ENCODE peak calls at places on chromosomes 7 and 10, in six cellular contexts. E is AG04450, I is endodermal cell, W is right lobe of liver, L is caudate nucleus, Q is brain microvascular endothelial cell. V is an unnamed sample.

GRCh38 chr10:75530337-75530736 is 98.9 kb downstream of the LRMDA start:
- DNase-seq in E (no peak), I (peak; percentile 65), W (no peak), L (no peak), Q (no peak), V (no peak)

GRCh38 chr10:100993986-100994708 is 5.5 kb upstream of the LZTS2 start:
- DNase-seq in E (no peak), I (peak; percentile 78), W (no peak), L (peak; percentile 24), Q (peak; percentile 29), V (no peak)

GRCh38 chr10:130351466-130352290 is 215.5 kb downstream of the GLRX3 start:
- DNase-seq in E (no peak), I (peak; percentile 25), W (no peak), L (no peak), Q (no peak), V (no peak)

GRCh38 chr10:47165711-47166404 is 134.1 kb upstream of the GDF10 start:
- DNase-seq in E (peak; percentile 45), I (no peak), W (peak; percentile 73), L (peak; percentile 61), Q (peak; percentile 94), V (no peak)

GRCh38 chr7:108335264-108335918 is 120.8 kb downstream of the NRCAM start:
- DNase-seq in E (no peak), I (no peak), W (no peak), L (no peak), Q (peak; percentile 27), V (no peak)

GRCh38 chr7:71972513-71972912 is 439.6 kb downstream of the CALN1 start:
- DNase-seq in E (no peak), I (no peak), W (no peak), L (no peak), Q (no peak), V (no peak)

GRCh38 chr10:131453772-131454634 is 142.5 kb upstream of the TCERG1L start:
- DNase-seq in E (no peak), I (peak; percentile 98), W (no peak), L (peak; percentile 57), Q (peak; percentile 16), V (no peak)

GRCh38 chr10:89419548-89419947 is 5.2 kb downstream of the IFIT5 start:
- DNase-seq in E (no peak), I (no peak), W (no peak), L (no peak), Q (no peak), V (no peak)

GRCh38 chr10:125064681-125065492 is 95.5 kb downstream of the CTBP2 start:
- DNase-seq in E (no peak), I (no peak), W (no peak), L (no peak), Q (no peak), V (peak; percentile 90)

GRCh38 chr10:66307826-66308225 is 618.0 kb upstream of the LRRTM3 start:
- DNase-seq in E (no peak), I (no peak), W (no peak), L (no peak), Q (no peak), V (no peak)

GRCh38 chr10:122493761-122494160 is 32.4 kb downstream of the HTRA1 start:
- DNase-seq in E (no peak), I (no peak), W (no peak), L (no peak), Q (no peak), V (no peak)
- H3K27ac ChIP-seq in E (peak overlapping the region; percentile 52), I (no peak overlapping the region), W (no peak overlapping the region), L (no peak overlapping the region), Q (no peak overlapping the region), V (peak overlapping the region; percentile 62)

GRCh38 chr10:44020322-44021111 is 364.4 kb downstream of the CXCL12 start:
- DNase-seq in E (no peak), I (no peak), W (no peak), L (no peak), Q (no peak), V (no peak)

GRCh38 chr10:44017483-44018145 is 367.3 kb downstream of the CXCL12 start:
- DNase-seq in E (no peak), I (no peak), W (no peak), L (no peak), Q (no peak), V (peak; percentile 40)

GRCh38 chr10:44014644-44015250 is 366.1 kb upstream of the ZNF32 start:
- DNase-seq in E (no peak), I (no peak), W (no peak), L (no peak), Q (no peak), V (no peak)

GRCh38 chr10:44016101-44016500 is 367.4 kb upstream of the ZNF32 start:
- DNase-seq in E (no peak), I (no peak), W (no peak), L (no peak), Q (no peak), V (no peak)

DNA sequence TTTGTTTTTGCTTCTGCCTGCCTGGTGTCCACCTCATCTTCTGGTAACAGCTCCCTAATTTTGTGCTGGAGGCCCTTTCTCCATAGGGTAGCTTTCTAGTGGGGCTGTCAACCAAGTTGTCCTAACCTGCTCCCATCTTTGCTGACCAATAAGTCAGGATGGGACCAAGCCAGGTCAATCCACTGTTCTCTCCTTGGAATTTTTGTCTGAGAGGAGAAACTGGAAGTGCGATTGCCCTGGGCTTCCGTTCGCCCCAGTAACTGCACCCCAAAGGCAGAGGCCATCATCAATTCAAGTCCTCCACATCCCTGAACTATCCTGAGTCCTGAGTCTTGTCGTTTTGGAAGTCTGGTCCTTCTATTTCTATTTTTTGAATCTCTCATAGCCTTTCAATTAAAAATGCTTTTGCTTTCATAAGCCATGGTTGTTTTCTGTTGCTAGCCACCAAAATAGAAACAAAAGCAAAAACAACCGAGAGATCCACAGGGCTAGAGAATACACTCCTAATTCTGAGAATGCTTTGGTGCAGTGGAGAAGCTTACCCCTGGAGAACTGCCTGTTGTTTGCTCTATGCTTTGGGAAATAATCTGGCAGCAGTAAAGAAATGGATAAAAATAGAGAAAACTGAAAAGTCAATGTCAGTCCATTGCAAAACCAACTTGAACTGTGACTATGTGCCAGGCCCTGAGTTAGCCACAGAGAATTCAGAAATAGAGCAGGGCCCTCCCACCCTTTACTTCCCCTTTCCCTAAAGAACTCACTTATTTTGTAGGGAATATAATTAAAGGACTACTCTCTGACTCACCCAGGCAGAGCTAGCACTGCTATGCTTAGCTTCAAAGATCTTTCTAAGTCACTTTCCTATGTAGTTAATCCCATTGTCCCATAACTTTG is 368.1 kb downstream of the CXCL12 start:
- DNase-seq in E (no peak), I (no peak), W (no peak), L (no peak), Q (no peak), V (no peak)
- H3K27ac ChIP-seq in E (no peak overlapping the region), I (no peak overlapping the region), W (no peak overlapping the region), L (no peak overlapping the region), Q (no peak overlapping the region), V (no peak overlapping the region)

GRCh38 chr10:73439605-73440298 is 6.4 kb upstream of the MSS51 start:
- DNase-seq in E (peak; percentile 13), I (no peak), W (no peak), L (no peak), Q (peak; percentile 67), V (peak; percentile 37)
- H3K27ac ChIP-seq in E (no peak overlapping the region), I (no peak overlapping the region), W (no peak overlapping the region), L (no peak overlapping the region), Q (peak overlapping the region; percentile 42), V (no peak overlapping the region)

DNA sequence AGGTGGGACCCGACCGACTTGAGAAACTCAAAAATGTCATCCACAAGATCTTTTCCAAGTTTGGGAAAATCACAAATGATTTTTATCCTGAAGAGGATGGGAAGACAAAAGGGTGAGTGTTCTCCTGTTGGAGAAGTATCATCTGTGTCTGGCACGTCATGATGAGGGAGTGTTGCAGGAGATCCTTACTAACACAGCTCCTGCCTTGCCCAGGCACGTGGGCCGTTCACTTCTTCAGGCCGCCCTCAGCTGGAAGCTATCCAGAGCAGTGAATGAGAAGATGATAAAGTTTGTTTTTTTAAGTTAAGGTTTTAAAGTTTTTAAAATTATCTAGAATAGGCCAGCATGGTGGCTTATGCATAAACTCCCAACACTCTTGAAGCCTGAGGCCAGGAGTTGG is 6.2 kb downstream of the EIF3B start:
- DNase-seq in E (no peak), I (no peak), W (no peak), L (no peak), Q (no peak), V (peak; percentile 63)
- H3K27ac ChIP-seq in E (no peak overlapping the region), I (no peak overlapping the region), W (no peak overlapping the region), L (no peak overlapping the region), Q (no peak overlapping the region), V (peak overlapping the region; percentile 84)

DNA sequence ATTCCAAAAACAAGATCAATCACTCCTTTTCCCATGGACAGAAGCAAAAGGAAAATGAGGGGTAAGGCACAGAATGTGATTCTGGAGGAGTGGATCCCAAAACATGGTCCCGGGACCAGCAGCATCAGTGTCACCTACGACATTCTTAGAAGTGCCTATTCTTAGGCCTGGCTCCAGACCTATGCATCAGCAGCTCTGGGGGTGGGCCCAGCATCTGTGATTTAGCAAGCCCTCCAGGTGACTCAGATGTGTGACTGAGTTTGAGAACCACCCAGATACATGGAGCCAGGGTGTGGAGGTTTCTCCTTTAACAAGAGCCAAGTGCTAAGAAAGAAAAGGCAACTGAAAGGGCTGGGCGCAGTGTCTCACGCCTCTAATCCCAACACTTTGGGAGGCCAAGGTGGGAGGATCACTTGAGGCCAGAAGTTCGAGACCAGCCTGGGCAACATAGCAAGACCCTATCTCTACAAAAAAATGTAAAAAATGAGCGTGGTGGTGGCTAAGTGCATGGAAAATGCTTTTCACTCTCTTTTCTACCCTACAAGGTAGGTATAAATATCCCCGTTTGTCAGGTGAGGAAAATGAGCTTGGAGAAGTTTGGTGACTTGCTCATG is 17.1 kb upstream of the ARPC1A start:
- DNase-seq in E (no peak), I (peak; percentile 30), W (no peak), L (peak; percentile 13), Q (no peak), V (peak; percentile 80)
- H3K27ac ChIP-seq in E (no peak overlapping the region), I (no peak overlapping the region), W (no peak overlapping the region), L (no peak overlapping the region), Q (no peak overlapping the region), V (peak overlapping the region; percentile 28)

GRCh38 chr10:86956195-86956840 is 1.1 kb downstream of the MMRN2 start:
- DNase-seq in E (no peak), I (peak; percentile 45), W (peak; percentile 20), L (no peak), Q (no peak), V (no peak)

GRCh38 chr10:86952106-86952505 is 5.3 kb downstream of the MMRN2 start:
- DNase-seq in E (no peak), I (no peak), W (peak; percentile 11), L (no peak), Q (no peak), V (no peak)

GRCh38 chr10:86955501-86956194 is 1.8 kb downstream of the MMRN2 start:
- DNase-seq in E (no peak), I (peak; percentile 76), W (peak; percentile 53), L (no peak), Q (no peak), V (no peak)

GRCh38 chr10:86954681-86955500 is 2.5 kb downstream of the MMRN2 start:
- DNase-seq in E (no peak), I (no peak), W (peak; percentile 48), L (no peak), Q (no peak), V (no peak)

GRCh38 chr10:86953747-86954680 is 3.4 kb downstream of the MMRN2 start:
- DNase-seq in E (no peak), I (peak; percentile 95), W (peak; percentile 61), L (peak; percentile 54), Q (peak; percentile 44), V (no peak)
- H3K27ac ChIP-seq in E (no peak overlapping the region), I (peak overlapping the region; percentile 66), W (peak overlapping the region; percentile 75), L (peak overlapping the region; percentile 77), Q (peak overlapping the region; percentile 28), V (no peak overlapping the region)

DNA sequence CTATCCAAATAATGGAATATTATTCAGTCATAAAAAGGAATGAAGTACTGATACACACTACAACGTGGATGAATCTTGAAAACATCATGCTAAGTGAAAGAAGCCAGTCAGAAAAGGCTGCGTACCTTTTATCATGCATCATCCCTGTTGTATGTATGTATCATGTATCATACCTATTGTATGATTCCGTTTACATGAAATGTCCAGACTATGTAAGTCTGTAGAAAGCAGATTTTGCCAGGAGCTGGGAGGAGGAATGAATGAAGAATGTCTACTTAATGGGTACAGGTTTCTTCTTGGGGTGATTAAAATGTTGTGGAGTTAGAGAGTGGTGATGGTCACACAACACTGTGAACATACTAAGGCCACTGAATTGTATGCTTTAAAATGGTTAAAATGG is 135.9 kb upstream of the KLF14 start:
- DNase-seq in E (no peak), I (no peak), W (no peak), L (no peak), Q (no peak), V (no peak)
- H3K27ac ChIP-seq in E (no peak overlapping the region), I (no peak overlapping the region), W (no peak overlapping the region), L (no peak overlapping the region), Q (no peak overlapping the region), V (no peak overlapping the region)

V was measured in foreskin keratinocyte.